ENCODE peak calls at places on chromosomes 12 and 14, in five cellular contexts. One of them, this sample, is unnamed.

GRCh38 chr12:80810874-80811273 is 94.2 kb downstream of the MYF5 start:
- DNase-seq in suprapubic skin: no peak
- DNase-seq in adrenal gland: no peak
- DNase-seq in uterus: no peak
- DNase-seq in A549: no peak
- DNase-seq in this sample: no peak

GRCh38 chr12:67943295-67943892 is 45.9 kb upstream of the IFNG-AS1 start:
- DNase-seq in suprapubic skin: no peak
- DNase-seq in adrenal gland: peak
- DNase-seq in uterus: peak
- DNase-seq in A549: peak
- DNase-seq in this sample: peak

GRCh38 chr12:19243577-19243976 is 114.0 kb downstream of the PLEKHA5 start:
- DNase-seq in suprapubic skin: no peak
- DNase-seq in adrenal gland: no peak
- DNase-seq in uterus: no peak
- DNase-seq in A549: no peak
- DNase-seq in this sample: no peak

GRCh38 chr14:105290598-105291356 is 10.0 kb downstream of the BRF1 start:
- DNase-seq in suprapubic skin: no peak
- DNase-seq in adrenal gland: no peak
- DNase-seq in uterus: no peak
- DNase-seq in A549: no peak
- DNase-seq in this sample: no peak

GRCh38 chr12:3559601-3560294 is 68.7 kb downstream of the PRMT8 start:
- DNase-seq in suprapubic skin: no peak
- DNase-seq in adrenal gland: no peak
- DNase-seq in uterus: no peak
- DNase-seq in A549: no peak
- DNase-seq in this sample: no peak

GRCh38 chr14:64732066-64732465 is 27.8 kb downstream of the PLEKHG3 start:
- DNase-seq in suprapubic skin: no peak
- DNase-seq in adrenal gland: no peak
- DNase-seq in uterus: no peak
- DNase-seq in A549: no peak
- DNase-seq in this sample: no peak

GRCh38 chr14:55430024-55430690 is 10.3 kb downstream of the TBPL2 start:
- DNase-seq in suprapubic skin: no peak
- DNase-seq in adrenal gland: no peak
- DNase-seq in uterus: no peak
- DNase-seq in A549: peak
- DNase-seq in this sample: peak

GRCh38 chr14:101476931-101477553 is 84.3 kb upstream of the DIO3 start:
- DNase-seq in suprapubic skin: peak
- DNase-seq in adrenal gland: peak
- DNase-seq in uterus: peak
- DNase-seq in A549: peak
- DNase-seq in this sample: peak

GRCh38 chr12:124993568-124994434 is at the start of gene BRI3BP:
- DNase-seq in suprapubic skin: no peak
- DNase-seq in adrenal gland: no peak
- DNase-seq in uterus: peak
- DNase-seq in A549: peak
- DNase-seq in this sample: peak

GRCh38 chr12:1525858-1526257 is 68.5 kb downstream of the FBXL14 start:
- DNase-seq in suprapubic skin: no peak
- DNase-seq in adrenal gland: no peak
- DNase-seq in uterus: no peak
- DNase-seq in A549: no peak
- DNase-seq in this sample: no peak

GRCh38 chr12:18421840-18422239 is 160.5 kb downstream of the PIK3C2G start:
- DNase-seq in suprapubic skin: no peak
- DNase-seq in adrenal gland: no peak
- DNase-seq in uterus: no peak
- DNase-seq in A549: no peak
- DNase-seq in this sample: no peak

DNA sequence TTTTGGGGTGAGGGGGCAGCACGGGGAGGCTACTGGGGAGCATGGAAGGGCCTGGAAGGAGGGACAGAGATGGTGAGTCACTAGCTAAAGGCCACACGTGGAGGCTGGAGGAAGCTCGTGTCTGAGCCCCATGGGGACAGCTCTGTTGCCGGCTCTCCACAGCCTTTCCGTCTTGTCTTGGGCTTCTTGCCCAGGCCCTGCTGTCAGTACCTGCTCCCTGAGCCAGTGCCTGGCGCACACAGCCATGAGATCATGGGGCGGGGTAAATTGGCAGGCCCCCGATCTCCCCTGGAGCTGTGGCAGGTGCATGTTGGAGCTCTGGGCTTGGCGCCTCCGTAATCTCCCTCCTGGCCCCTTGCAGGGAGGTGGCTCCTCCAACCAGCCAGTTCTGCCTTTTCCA is 16.1 kb upstream of the KRT80 start:
- DNase-seq in suprapubic skin: peak
- DNase-seq in adrenal gland: peak
- DNase-seq in uterus: no peak
- DNase-seq in A549: no peak
- DNase-seq in this sample: peak
- TF ChIP-seq CTCF in suprapubic skin: no peak
- TF ChIP-seq CTCF in adrenal gland: no peak
- TF ChIP-seq CTCF in uterus: no peak
- TF ChIP-seq CTCF in A549: no peak
- TF ChIP-seq CTCF in this sample: no peak

GRCh38 chr14:93954516-93954830 is 21.9 kb downstream of the ASB2 start:
- DNase-seq in suprapubic skin: no peak
- DNase-seq in adrenal gland: no peak
- DNase-seq in uterus: no peak
- DNase-seq in A549: no peak
- DNase-seq in this sample: no peak
- H3K4me3 ChIP-seq in suprapubic skin: no peak
- H3K4me3 ChIP-seq in adrenal gland: no peak
- H3K4me3 ChIP-seq in uterus: no peak
- H3K4me3 ChIP-seq in A549: no peak
- H3K4me3 ChIP-seq in this sample: no peak

GRCh38 chr14:103341250-103342129 is 7.5 kb downstream of the EIF5 start:
- DNase-seq in suprapubic skin: no peak
- DNase-seq in adrenal gland: no peak
- DNase-seq in uterus: no peak
- DNase-seq in A549: no peak
- DNase-seq in this sample: no peak

GRCh38 chr14:103343164-103343879 is 9.3 kb downstream of the EIF5 start:
- DNase-seq in suprapubic skin: no peak
- DNase-seq in adrenal gland: no peak
- DNase-seq in uterus: no peak
- DNase-seq in A549: no peak
- DNase-seq in this sample: no peak

GRCh38 chr14:103347091-103347815 is 13.2 kb downstream of the EIF5 start:
- DNase-seq in suprapubic skin: no peak
- DNase-seq in adrenal gland: peak
- DNase-seq in uterus: no peak
- DNase-seq in A549: no peak
- DNase-seq in this sample: peak

GRCh38 chr14:103346286-103346685 is 12.2 kb downstream of the EIF5 start:
- DNase-seq in suprapubic skin: no peak
- DNase-seq in adrenal gland: no peak
- DNase-seq in uterus: no peak
- DNase-seq in A549: no peak
- DNase-seq in this sample: no peak

GRCh38 chr14:103343905-103344797 is 10.1 kb downstream of the EIF5 start:
- DNase-seq in suprapubic skin: no peak
- DNase-seq in adrenal gland: no peak
- DNase-seq in uterus: no peak
- DNase-seq in A549: no peak
- DNase-seq in this sample: no peak
- TF ChIP-seq POLR2A in suprapubic skin: no peak
- TF ChIP-seq POLR2A in adrenal gland: no peak
- TF ChIP-seq POLR2A in uterus: no peak
- TF ChIP-seq POLR2A in A549: no peak
- TF ChIP-seq POLR2A in this sample: no peak

DNA sequence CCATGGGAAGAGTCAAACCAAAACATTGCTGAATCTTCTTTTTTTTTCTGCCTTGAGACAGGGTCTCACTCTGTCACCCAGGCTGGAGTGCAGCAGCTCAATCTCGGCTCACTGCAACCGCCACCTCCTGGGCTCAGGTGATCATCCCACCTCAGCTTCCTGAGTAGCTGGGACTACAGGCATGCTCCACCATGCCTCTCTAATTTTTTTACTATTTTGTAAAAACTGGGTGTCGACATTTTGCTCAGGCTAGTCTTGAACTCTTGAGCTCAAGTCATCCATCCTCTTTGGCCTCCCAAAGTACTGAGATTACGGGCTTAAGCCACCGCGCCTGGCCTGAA is 1.5 kb upstream of the KRT75 start:
- DNase-seq in suprapubic skin: no peak
- DNase-seq in adrenal gland: no peak
- DNase-seq in uterus: no peak
- DNase-seq in A549: no peak
- DNase-seq in this sample: no peak
- TF ChIP-seq CTCF in suprapubic skin: no peak
- TF ChIP-seq CTCF in adrenal gland: no peak
- TF ChIP-seq CTCF in uterus: no peak
- TF ChIP-seq CTCF in A549: no peak
- TF ChIP-seq CTCF in this sample: no peak

GRCh38 chr14:37171678-37172023 is 755 bp downstream of the SLC25A21 start:
- DNase-seq in suprapubic skin: no peak
- DNase-seq in adrenal gland: no peak
- DNase-seq in uterus: no peak
- DNase-seq in A549: no peak
- DNase-seq in this sample: no peak
- H3K4me3 ChIP-seq in suprapubic skin: peak
- H3K4me3 ChIP-seq in adrenal gland: peak
- H3K4me3 ChIP-seq in uterus: peak
- H3K4me3 ChIP-seq in A549: peak
- H3K4me3 ChIP-seq in this sample: peak

GRCh38 chr14:58298477-58298879 is at the start of gene ARID4A:
- DNase-seq in suprapubic skin: peak
- DNase-seq in adrenal gland: peak
- DNase-seq in uterus: peak
- DNase-seq in A549: no peak
- DNase-seq in this sample: no peak
- TF ChIP-seq POLR2A in suprapubic skin: peak
- TF ChIP-seq POLR2A in adrenal gland: peak
- TF ChIP-seq POLR2A in uterus: peak
- TF ChIP-seq POLR2A in A549: peak
- TF ChIP-seq POLR2A in this sample: peak

DNA sequence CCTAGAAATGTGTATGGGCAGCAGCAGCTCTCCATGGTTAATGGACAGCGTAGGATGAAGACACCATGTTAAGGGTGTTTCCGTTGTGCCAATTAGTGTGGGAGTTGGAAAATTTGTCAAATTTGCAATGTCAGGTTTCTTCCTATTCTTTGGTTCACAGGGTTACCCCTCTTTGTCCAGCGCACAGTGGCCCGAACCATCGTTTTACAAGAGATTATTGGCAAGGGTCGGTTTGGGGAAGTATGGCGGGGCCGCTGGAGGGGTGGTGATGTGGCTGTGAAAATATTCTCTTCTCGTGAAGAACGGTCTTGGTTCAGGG is 26.0 kb upstream of the TAMALIN start:
- DNase-seq in suprapubic skin: no peak
- DNase-seq in adrenal gland: no peak
- DNase-seq in uterus: no peak
- DNase-seq in A549: no peak
- DNase-seq in this sample: no peak
- TF ChIP-seq CTCF in suprapubic skin: no peak
- TF ChIP-seq CTCF in adrenal gland: no peak
- TF ChIP-seq CTCF in uterus: no peak
- TF ChIP-seq CTCF in A549: no peak
- TF ChIP-seq CTCF in this sample: no peak

GRCh38 chr12:9731393-9731792 is 1.5 kb downstream of the CLECL1 start:
- DNase-seq in suprapubic skin: no peak
- DNase-seq in adrenal gland: no peak
- DNase-seq in uterus: no peak
- DNase-seq in A549: no peak
- DNase-seq in this sample: no peak

GRCh38 chr12:9730591-9730990 is 2.3 kb downstream of the CLECL1 start:
- DNase-seq in suprapubic skin: no peak
- DNase-seq in adrenal gland: no peak
- DNase-seq in uterus: no peak
- DNase-seq in A549: no peak
- DNase-seq in this sample: no peak

GRCh38 chr12:9731797-9732196 is 1.1 kb downstream of the CLECL1 start:
- DNase-seq in suprapubic skin: no peak
- DNase-seq in adrenal gland: no peak
- DNase-seq in uterus: no peak
- DNase-seq in A549: no peak
- DNase-seq in this sample: no peak

GRCh38 chr12:9729082-9729481 is 3.8 kb downstream of the CLECL1 start:
- DNase-seq in suprapubic skin: no peak
- DNase-seq in adrenal gland: no peak
- DNase-seq in uterus: no peak
- DNase-seq in A549: no peak
- DNase-seq in this sample: no peak

GRCh38 chr12:9730011-9730410 is 2.9 kb downstream of the CLECL1 start:
- DNase-seq in suprapubic skin: no peak
- DNase-seq in adrenal gland: no peak
- DNase-seq in uterus: no peak
- DNase-seq in A549: no peak
- DNase-seq in this sample: no peak
- H3K4me3 ChIP-seq in suprapubic skin: no peak
- H3K4me3 ChIP-seq in adrenal gland: no peak
- H3K4me3 ChIP-seq in uterus: no peak
- H3K4me3 ChIP-seq in A549: no peak
- H3K4me3 ChIP-seq in this sample: no peak

GRCh38 chr14:60331201-60332045 is 82.4 kb downstream of the PPM1A start:
- DNase-seq in suprapubic skin: no peak
- DNase-seq in adrenal gland: peak
- DNase-seq in uterus: peak
- DNase-seq in A549: peak
- DNase-seq in this sample: peak
- TF ChIP-seq POLR2A in suprapubic skin: no peak
- TF ChIP-seq POLR2A in adrenal gland: no peak
- TF ChIP-seq POLR2A in uterus: no peak
- TF ChIP-seq POLR2A in A549: no peak
- TF ChIP-seq POLR2A in this sample: peak

GRCh38 chr14:73606271-73606670 is 6.0 kb upstream of the ACOT6 start:
- DNase-seq in suprapubic skin: no peak
- DNase-seq in adrenal gland: no peak
- DNase-seq in uterus: no peak
- DNase-seq in A549: no peak
- DNase-seq in this sample: no peak
- TF ChIP-seq CTCF in suprapubic skin: no peak
- TF ChIP-seq CTCF in adrenal gland: no peak
- TF ChIP-seq CTCF in uterus: no peak
- TF ChIP-seq CTCF in A549: no peak
- TF ChIP-seq CTCF in this sample: no peak

This sample was measured in body of pancreas.